ENCODE peak calls at places on chromosomes 13 and 19, in four cellular contexts. One of them, this sample, is unnamed.

GRCh38 chr13:46606915-46607413 is 54.0 kb downstream of the LRCH1 start:
- DNase-seq in HFF-Myc: no peak
- DNase-seq in tibial artery: no peak
- DNase-seq in activated T-helper 1 cell treated with anti-CD3 and anti-CD28 coated beads, Interleukin-12 subunit alpha, Interleukin-12 subunit beta, Interleukin-2, Interleukin-4 antibody, amounts not matched to agents 30 ng/mL and 10 ng/mL and 1 ng/mL, durations not matched to agents 14 hours and 24 hours and 36 hours: no peak
- DNase-seq in this sample: no peak

GRCh38 chr19:4414144-4414799 is 11.8 kb downstream of the CHAF1A start:
- DNase-seq in tibial artery: no peak
- DNase-seq in HFF-Myc: no peak
- DNase-seq in activated T-helper 1 cell treated with anti-CD3 and anti-CD28 coated beads, Interleukin-12 subunit alpha, Interleukin-12 subunit beta, Interleukin-2, Interleukin-4 antibody, amounts not matched to agents 30 ng/mL and 10 ng/mL and 1 ng/mL, durations not matched to agents 14 hours and 24 hours and 36 hours: no peak
- DNase-seq in this sample: no peak

GRCh38 chr13:48155850-48156249 is 60.9 kb upstream of the MED4 start:
- DNase-seq in HFF-Myc: peak; percentile 41
- DNase-seq in tibial artery: no peak
- DNase-seq in activated T-helper 1 cell treated with anti-CD3 and anti-CD28 coated beads, Interleukin-12 subunit alpha, Interleukin-12 subunit beta, Interleukin-2, Interleukin-4 antibody, amounts not matched to agents 30 ng/mL and 10 ng/mL and 1 ng/mL, durations not matched to agents 14 hours and 24 hours and 36 hours: peak; percentile 9
- DNase-seq in this sample: no peak

GRCh38 chr13:25744176-25744575 is 307.6 kb downstream of the SHISA2 start:
- DNase-seq in tibial artery: no peak
- DNase-seq in activated T-helper 1 cell treated with anti-CD3 and anti-CD28 coated beads, Interleukin-12 subunit alpha, Interleukin-12 subunit beta, Interleukin-2, Interleukin-4 antibody, amounts not matched to agents 30 ng/mL and 10 ng/mL and 1 ng/mL, durations not matched to agents 14 hours and 24 hours and 36 hours: no peak
- DNase-seq in HFF-Myc: no peak
- DNase-seq in this sample: no peak

GRCh38 chr19:35318679-35319448 is 10.1 kb upstream of the CD22 start:
- DNase-seq in tibial artery: peak; percentile 77
- DNase-seq in activated T-helper 1 cell treated with anti-CD3 and anti-CD28 coated beads, Interleukin-12 subunit alpha, Interleukin-12 subunit beta, Interleukin-2, Interleukin-4 antibody, amounts not matched to agents 30 ng/mL and 10 ng/mL and 1 ng/mL, durations not matched to agents 14 hours and 24 hours and 36 hours: no peak
- DNase-seq in HFF-Myc: peak; percentile 56
- DNase-seq in this sample: no peak

GRCh38 chr13:102869948-102870676 is 24.3 kb downstream of the ERCC5 start:
- DNase-seq in HFF-Myc: no peak
- DNase-seq in activated T-helper 1 cell treated with anti-CD3 and anti-CD28 coated beads, Interleukin-12 subunit alpha, Interleukin-12 subunit beta, Interleukin-2, Interleukin-4 antibody, amounts not matched to agents 30 ng/mL and 10 ng/mL and 1 ng/mL, durations not matched to agents 14 hours and 24 hours and 36 hours: no peak
- DNase-seq in tibial artery: no peak
- DNase-seq in this sample: no peak

GRCh38 chr19:56837892-56838679 is 2.4 kb downstream of the PEG3 start:
- DNase-seq in activated T-helper 1 cell treated with anti-CD3 and anti-CD28 coated beads, Interleukin-12 subunit alpha, Interleukin-12 subunit beta, Interleukin-2, Interleukin-4 antibody, amounts not matched to agents 30 ng/mL and 10 ng/mL and 1 ng/mL, durations not matched to agents 14 hours and 24 hours and 36 hours: no peak
- DNase-seq in tibial artery: peak; percentile 89
- DNase-seq in HFF-Myc: no peak
- DNase-seq in this sample: peak; percentile 70

GRCh38 chr13:107203146-107203847 is 635.4 kb upstream of the ARGLU1 start:
- DNase-seq in activated T-helper 1 cell treated with anti-CD3 and anti-CD28 coated beads, Interleukin-12 subunit alpha, Interleukin-12 subunit beta, Interleukin-2, Interleukin-4 antibody, amounts not matched to agents 30 ng/mL and 10 ng/mL and 1 ng/mL, durations not matched to agents 14 hours and 24 hours and 36 hours: no peak
- DNase-seq in HFF-Myc: no peak
- DNase-seq in tibial artery: no peak
- DNase-seq in this sample: peak; percentile 65

GRCh38 chr13:55439450-55439849 is 1701.3 kb upstream of the PRR20A start:
- DNase-seq in activated T-helper 1 cell treated with anti-CD3 and anti-CD28 coated beads, Interleukin-12 subunit alpha, Interleukin-12 subunit beta, Interleukin-2, Interleukin-4 antibody, amounts not matched to agents 30 ng/mL and 10 ng/mL and 1 ng/mL, durations not matched to agents 14 hours and 24 hours and 36 hours: no peak
- DNase-seq in tibial artery: no peak
- DNase-seq in HFF-Myc: no peak
- DNase-seq in this sample: no peak

GRCh38 chr13:85528578-85529215 is 270.5 kb downstream of the SLITRK6 start:
- DNase-seq in activated T-helper 1 cell treated with anti-CD3 and anti-CD28 coated beads, Interleukin-12 subunit alpha, Interleukin-12 subunit beta, Interleukin-2, Interleukin-4 antibody, amounts not matched to agents 30 ng/mL and 10 ng/mL and 1 ng/mL, durations not matched to agents 14 hours and 24 hours and 36 hours: no peak
- DNase-seq in HFF-Myc: peak; percentile 35
- DNase-seq in tibial artery: no peak
- DNase-seq in this sample: no peak

GRCh38 chr19:39502640-39503417 is 4.1 kb downstream of the DLL3 start:
- DNase-seq in tibial artery: no peak
- DNase-seq in HFF-Myc: no peak
- DNase-seq in activated T-helper 1 cell treated with anti-CD3 and anti-CD28 coated beads, Interleukin-12 subunit alpha, Interleukin-12 subunit beta, Interleukin-2, Interleukin-4 antibody, amounts not matched to agents 30 ng/mL and 10 ng/mL and 1 ng/mL, durations not matched to agents 14 hours and 24 hours and 36 hours: peak; percentile 76
- DNase-seq in this sample: peak; percentile 50

GRCh38 chr13:29021717-29022116 is 201.6 kb downstream of the MTUS2 start:
- DNase-seq in HFF-Myc: no peak
- DNase-seq in activated T-helper 1 cell treated with anti-CD3 and anti-CD28 coated beads, Interleukin-12 subunit alpha, Interleukin-12 subunit beta, Interleukin-2, Interleukin-4 antibody, amounts not matched to agents 30 ng/mL and 10 ng/mL and 1 ng/mL, durations not matched to agents 14 hours and 24 hours and 36 hours: no peak
- DNase-seq in tibial artery: no peak
- DNase-seq in this sample: no peak

GRCh38 chr13:20968745-20969144 is 66.2 kb upstream of the XPO4 start:
- DNase-seq in tibial artery: no peak
- DNase-seq in activated T-helper 1 cell treated with anti-CD3 and anti-CD28 coated beads, Interleukin-12 subunit alpha, Interleukin-12 subunit beta, Interleukin-2, Interleukin-4 antibody, amounts not matched to agents 30 ng/mL and 10 ng/mL and 1 ng/mL, durations not matched to agents 14 hours and 24 hours and 36 hours: no peak
- DNase-seq in HFF-Myc: no peak
- DNase-seq in this sample: no peak

GRCh38 chr19:49911381-49912145 is 14.9 kb upstream of the IL4I1 start:
- DNase-seq in tibial artery: no peak
- DNase-seq in HFF-Myc: no peak
- DNase-seq in activated T-helper 1 cell treated with anti-CD3 and anti-CD28 coated beads, Interleukin-12 subunit alpha, Interleukin-12 subunit beta, Interleukin-2, Interleukin-4 antibody, amounts not matched to agents 30 ng/mL and 10 ng/mL and 1 ng/mL, durations not matched to agents 14 hours and 24 hours and 36 hours: no peak
- DNase-seq in this sample: no peak

GRCh38 chr19:4606921-4607678 is 32.2 kb upstream of the TNFAIP8L1 start:
- DNase-seq in HFF-Myc: no peak
- DNase-seq in activated T-helper 1 cell treated with anti-CD3 and anti-CD28 coated beads, Interleukin-12 subunit alpha, Interleukin-12 subunit beta, Interleukin-2, Interleukin-4 antibody, amounts not matched to agents 30 ng/mL and 10 ng/mL and 1 ng/mL, durations not matched to agents 14 hours and 24 hours and 36 hours: no peak
- DNase-seq in tibial artery: no peak
- DNase-seq in this sample: no peak

GRCh38 chr13:23378009-23378632 is 55.4 kb downstream of the SACS start:
- DNase-seq in tibial artery: peak; percentile 68
- DNase-seq in HFF-Myc: peak; percentile 99
- DNase-seq in activated T-helper 1 cell treated with anti-CD3 and anti-CD28 coated beads, Interleukin-12 subunit alpha, Interleukin-12 subunit beta, Interleukin-2, Interleukin-4 antibody, amounts not matched to agents 30 ng/mL and 10 ng/mL and 1 ng/mL, durations not matched to agents 14 hours and 24 hours and 36 hours: no peak
- DNase-seq in this sample: no peak

GRCh38 chr19:4575978-4576933 is 16.8 kb upstream of the SEMA6B start:
- DNase-seq in activated T-helper 1 cell treated with anti-CD3 and anti-CD28 coated beads, Interleukin-12 subunit alpha, Interleukin-12 subunit beta, Interleukin-2, Interleukin-4 antibody, amounts not matched to agents 30 ng/mL and 10 ng/mL and 1 ng/mL, durations not matched to agents 14 hours and 24 hours and 36 hours: peak; percentile 54
- DNase-seq in tibial artery: no peak
- DNase-seq in HFF-Myc: no peak
- DNase-seq in this sample: no peak

GRCh38 chr13:63198076-63198475 is 1782.4 kb upstream of the PCDH20 start:
- DNase-seq in tibial artery: no peak
- DNase-seq in activated T-helper 1 cell treated with anti-CD3 and anti-CD28 coated beads, Interleukin-12 subunit alpha, Interleukin-12 subunit beta, Interleukin-2, Interleukin-4 antibody, amounts not matched to agents 30 ng/mL and 10 ng/mL and 1 ng/mL, durations not matched to agents 14 hours and 24 hours and 36 hours: no peak
- DNase-seq in HFF-Myc: no peak
- DNase-seq in this sample: no peak

GRCh38 chr13:87123987-87124784 is 547.0 kb upstream of the SLITRK5 start:
- DNase-seq in activated T-helper 1 cell treated with anti-CD3 and anti-CD28 coated beads, Interleukin-12 subunit alpha, Interleukin-12 subunit beta, Interleukin-2, Interleukin-4 antibody, amounts not matched to agents 30 ng/mL and 10 ng/mL and 1 ng/mL, durations not matched to agents 14 hours and 24 hours and 36 hours: no peak
- DNase-seq in tibial artery: no peak
- DNase-seq in HFF-Myc: peak; percentile 64
- DNase-seq in this sample: peak; percentile 27